ENCODE peak calls at places on chromosomes 7 and 10, in nine cellular contexts. One of them, this sample, is unnamed.
A peak's percentile ranks its signal among the peaks of the same experiment; 100 is the strongest.

GRCh38 chr7:142556745-142557144 is 192.5 kb upstream of the PRSS1 start:
- DNase-seq in mucosa of gallbladder: peak; percentile 73
- DNase-seq in CD4-positive, alpha-beta T cell: no peak
- DNase-seq in stimulated activated CD4-positive, alpha-beta T cell treated with anti-CD3 and anti-CD28 coated beads, TNF-alpha, amount 100 ng/mL, for 1 hour: no peak
- DNase-seq in germinal center: no peak
- DNase-seq in neuronal stem cell: no peak
- DNase-seq in NCI-H460: peak; percentile 80
- DNase-seq in lung: peak; percentile 50
- DNase-seq in iris pigment epithelial cell: peak; percentile 99
- DNase-seq in this sample: peak; percentile 82

GRCh38 chr10:34526758-34527730 is 288.1 kb downstream of the PARD3 start:
- DNase-seq in mucosa of gallbladder: no peak
- DNase-seq in CD4-positive, alpha-beta T cell: no peak
- DNase-seq in stimulated activated CD4-positive, alpha-beta T cell treated with anti-CD3 and anti-CD28 coated beads, TNF-alpha, amount 100 ng/mL, for 1 hour: no peak
- DNase-seq in germinal center: no peak
- DNase-seq in neuronal stem cell: peak; percentile 70
- DNase-seq in NCI-H460: peak; percentile 90
- DNase-seq in lung: no peak
- DNase-seq in iris pigment epithelial cell: peak; percentile 99
- DNase-seq in this sample: peak; percentile 90

GRCh38 chr7:411677-412312 is 107.9 kb downstream of the PDGFA start:
- DNase-seq in mucosa of gallbladder: no peak
- DNase-seq in CD4-positive, alpha-beta T cell: no peak
- DNase-seq in stimulated activated CD4-positive, alpha-beta T cell treated with anti-CD3 and anti-CD28 coated beads, TNF-alpha, amount 100 ng/mL, for 1 hour: no peak
- DNase-seq in germinal center: no peak
- DNase-seq in neuronal stem cell: no peak
- DNase-seq in NCI-H460: no peak
- DNase-seq in lung: no peak
- DNase-seq in iris pigment epithelial cell: no peak
- DNase-seq in this sample: no peak

GRCh38 chr10:29687411-29688160 is 52.8 kb upstream of the SVIL start:
- DNase-seq in mucosa of gallbladder: no peak
- DNase-seq in CD4-positive, alpha-beta T cell: no peak
- DNase-seq in stimulated activated CD4-positive, alpha-beta T cell treated with anti-CD3 and anti-CD28 coated beads, TNF-alpha, amount 100 ng/mL, for 1 hour: no peak
- DNase-seq in germinal center: no peak
- DNase-seq in neuronal stem cell: no peak
- DNase-seq in NCI-H460: peak; percentile 78
- DNase-seq in lung: no peak
- DNase-seq in iris pigment epithelial cell: peak; percentile 27
- DNase-seq in this sample: no peak

GRCh38 chr10:46091834-46092522 is 45.9 kb upstream of the MSMB start:
- DNase-seq in mucosa of gallbladder: no peak
- DNase-seq in CD4-positive, alpha-beta T cell: no peak
- DNase-seq in stimulated activated CD4-positive, alpha-beta T cell treated with anti-CD3 and anti-CD28 coated beads, TNF-alpha, amount 100 ng/mL, for 1 hour: no peak
- DNase-seq in germinal center: no peak
- DNase-seq in neuronal stem cell: no peak
- DNase-seq in NCI-H460: no peak
- DNase-seq in lung: no peak
- DNase-seq in iris pigment epithelial cell: no peak
- DNase-seq in this sample: no peak

GRCh38 chr7:36048902-36049240 is 104.2 kb upstream of the EEPD1 start:
- DNase-seq in mucosa of gallbladder: no peak
- DNase-seq in CD4-positive, alpha-beta T cell: no peak
- DNase-seq in stimulated activated CD4-positive, alpha-beta T cell treated with anti-CD3 and anti-CD28 coated beads, TNF-alpha, amount 100 ng/mL, for 1 hour: no peak
- DNase-seq in germinal center: no peak
- DNase-seq in neuronal stem cell: no peak
- DNase-seq in NCI-H460: no peak
- DNase-seq in lung: no peak
- DNase-seq in iris pigment epithelial cell: peak; percentile 49
- DNase-seq in this sample: no peak

GRCh38 chr10:99661370-99661749 is 2.1 kb downstream of the ENTPD7 start:
- DNase-seq in mucosa of gallbladder: no peak
- DNase-seq in CD4-positive, alpha-beta T cell: no peak
- DNase-seq in stimulated activated CD4-positive, alpha-beta T cell treated with anti-CD3 and anti-CD28 coated beads, TNF-alpha, amount 100 ng/mL, for 1 hour: no peak
- DNase-seq in germinal center: no peak
- DNase-seq in neuronal stem cell: no peak
- DNase-seq in NCI-H460: peak; percentile 77
- DNase-seq in lung: no peak
- DNase-seq in iris pigment epithelial cell: peak; percentile 95
- DNase-seq in this sample: no peak

GRCh38 chr10:72250666-72251065 is 23.1 kb upstream of the DDIT4 start:
- DNase-seq in mucosa of gallbladder: peak; percentile 49
- DNase-seq in CD4-positive, alpha-beta T cell: no peak
- DNase-seq in stimulated activated CD4-positive, alpha-beta T cell treated with anti-CD3 and anti-CD28 coated beads, TNF-alpha, amount 100 ng/mL, for 1 hour: no peak
- DNase-seq in germinal center: no peak
- DNase-seq in neuronal stem cell: no peak
- DNase-seq in NCI-H460: no peak
- DNase-seq in lung: no peak
- DNase-seq in iris pigment epithelial cell: peak; percentile 97
- DNase-seq in this sample: peak; percentile 91

GRCh38 chr10:98246911-98247820 is 20.8 kb downstream of the LOXL4 start:
- DNase-seq in mucosa of gallbladder: peak; percentile 6
- DNase-seq in CD4-positive, alpha-beta T cell: no peak
- DNase-seq in stimulated activated CD4-positive, alpha-beta T cell treated with anti-CD3 and anti-CD28 coated beads, TNF-alpha, amount 100 ng/mL, for 1 hour: no peak
- DNase-seq in germinal center: no peak
- DNase-seq in neuronal stem cell: no peak
- DNase-seq in NCI-H460: no peak
- DNase-seq in lung: no peak
- DNase-seq in iris pigment epithelial cell: peak; percentile 73
- DNase-seq in this sample: no peak

GRCh38 chr10:132104471-132105301 is 38.9 kb downstream of the JAKMIP3 start:
- DNase-seq in mucosa of gallbladder: peak; percentile 6
- DNase-seq in CD4-positive, alpha-beta T cell: no peak
- DNase-seq in stimulated activated CD4-positive, alpha-beta T cell treated with anti-CD3 and anti-CD28 coated beads, TNF-alpha, amount 100 ng/mL, for 1 hour: no peak
- DNase-seq in germinal center: no peak
- DNase-seq in neuronal stem cell: no peak
- DNase-seq in NCI-H460: no peak
- DNase-seq in lung: peak; percentile 26
- DNase-seq in iris pigment epithelial cell: no peak
- DNase-seq in this sample: no peak

GRCh38 chr7:87058739-87059524 is 522 bp downstream of the ELAPOR2 start:
- DNase-seq in mucosa of gallbladder: no peak
- DNase-seq in CD4-positive, alpha-beta T cell: peak; percentile 4
- DNase-seq in stimulated activated CD4-positive, alpha-beta T cell treated with anti-CD3 and anti-CD28 coated beads, TNF-alpha, amount 100 ng/mL, for 1 hour: peak; percentile 2
- DNase-seq in germinal center: peak; percentile 63
- DNase-seq in neuronal stem cell: no peak
- DNase-seq in NCI-H460: no peak
- DNase-seq in lung: peak; percentile 29
- DNase-seq in iris pigment epithelial cell: peak; percentile 1
- DNase-seq in this sample: no peak

GRCh38 chr7:37433166-37433565 is 15.5 kb downstream of the ELMO1 start:
- DNase-seq in mucosa of gallbladder: no peak
- DNase-seq in CD4-positive, alpha-beta T cell: no peak
- DNase-seq in stimulated activated CD4-positive, alpha-beta T cell treated with anti-CD3 and anti-CD28 coated beads, TNF-alpha, amount 100 ng/mL, for 1 hour: no peak
- DNase-seq in germinal center: no peak
- DNase-seq in neuronal stem cell: no peak
- DNase-seq in NCI-H460: no peak
- DNase-seq in lung: no peak
- DNase-seq in iris pigment epithelial cell: no peak
- DNase-seq in this sample: no peak

GRCh38 chr10:105063796-105064195 is 422.7 kb downstream of the SORCS3 start:
- DNase-seq in mucosa of gallbladder: peak; percentile 47
- DNase-seq in CD4-positive, alpha-beta T cell: no peak
- DNase-seq in stimulated activated CD4-positive, alpha-beta T cell treated with anti-CD3 and anti-CD28 coated beads, TNF-alpha, amount 100 ng/mL, for 1 hour: no peak
- DNase-seq in germinal center: peak; percentile 7
- DNase-seq in neuronal stem cell: peak; percentile 48
- DNase-seq in NCI-H460: no peak
- DNase-seq in lung: no peak
- DNase-seq in iris pigment epithelial cell: peak; percentile 10
- DNase-seq in this sample: no peak

GRCh38 chr10:17872191-17873091 is 63.3 kb downstream of the MRC1 start:
- DNase-seq in mucosa of gallbladder: no peak
- DNase-seq in CD4-positive, alpha-beta T cell: no peak
- DNase-seq in stimulated activated CD4-positive, alpha-beta T cell treated with anti-CD3 and anti-CD28 coated beads, TNF-alpha, amount 100 ng/mL, for 1 hour: no peak
- DNase-seq in germinal center: no peak
- DNase-seq in neuronal stem cell: peak; percentile 8
- DNase-seq in NCI-H460: peak; percentile 17
- DNase-seq in lung: no peak
- DNase-seq in iris pigment epithelial cell: peak; percentile 30
- DNase-seq in this sample: no peak

GRCh38 chr10:98361131-98361633 is 53.8 kb downstream of the PYROXD2 start:
- DNase-seq in mucosa of gallbladder: peak; percentile 56
- DNase-seq in CD4-positive, alpha-beta T cell: no peak
- DNase-seq in stimulated activated CD4-positive, alpha-beta T cell treated with anti-CD3 and anti-CD28 coated beads, TNF-alpha, amount 100 ng/mL, for 1 hour: no peak
- DNase-seq in germinal center: no peak
- DNase-seq in neuronal stem cell: no peak
- DNase-seq in NCI-H460: peak; percentile 88
- DNase-seq in lung: peak; percentile 76
- DNase-seq in iris pigment epithelial cell: peak; percentile 100
- DNase-seq in this sample: peak; percentile 78

GRCh38 chr10:69736866-69737641 is 64.7 kb upstream of the COL13A1 start:
- DNase-seq in mucosa of gallbladder: no peak
- DNase-seq in CD4-positive, alpha-beta T cell: no peak
- DNase-seq in stimulated activated CD4-positive, alpha-beta T cell treated with anti-CD3 and anti-CD28 coated beads, TNF-alpha, amount 100 ng/mL, for 1 hour: no peak
- DNase-seq in germinal center: no peak
- DNase-seq in neuronal stem cell: no peak
- DNase-seq in NCI-H460: no peak
- DNase-seq in lung: no peak
- DNase-seq in iris pigment epithelial cell: no peak
- DNase-seq in this sample: no peak

GRCh38 chr10:546971-547590 is 142.4 kb downstream of the DIP2C start:
- DNase-seq in mucosa of gallbladder: peak; percentile 77
- DNase-seq in CD4-positive, alpha-beta T cell: no peak
- DNase-seq in stimulated activated CD4-positive, alpha-beta T cell treated with anti-CD3 and anti-CD28 coated beads, TNF-alpha, amount 100 ng/mL, for 1 hour: no peak
- DNase-seq in germinal center: no peak
- DNase-seq in neuronal stem cell: peak; percentile 12
- DNase-seq in NCI-H460: no peak
- DNase-seq in lung: peak; percentile 81
- DNase-seq in iris pigment epithelial cell: peak; percentile 31
- DNase-seq in this sample: no peak

GRCh38 chr10:82041018-82041417 is 166.0 kb downstream of the NRG3 start:
- DNase-seq in mucosa of gallbladder: no peak
- DNase-seq in CD4-positive, alpha-beta T cell: no peak
- DNase-seq in stimulated activated CD4-positive, alpha-beta T cell treated with anti-CD3 and anti-CD28 coated beads, TNF-alpha, amount 100 ng/mL, for 1 hour: no peak
- DNase-seq in germinal center: no peak
- DNase-seq in neuronal stem cell: no peak
- DNase-seq in NCI-H460: no peak
- DNase-seq in lung: no peak
- DNase-seq in iris pigment epithelial cell: no peak
- DNase-seq in this sample: no peak

GRCh38 chr10:49278497-49278902 is 20.5 kb upstream of the C10orf71 start:
- DNase-seq in mucosa of gallbladder: no peak
- DNase-seq in CD4-positive, alpha-beta T cell: no peak
- DNase-seq in stimulated activated CD4-positive, alpha-beta T cell treated with anti-CD3 and anti-CD28 coated beads, TNF-alpha, amount 100 ng/mL, for 1 hour: no peak
- DNase-seq in germinal center: no peak
- DNase-seq in neuronal stem cell: peak; percentile 30
- DNase-seq in NCI-H460: no peak
- DNase-seq in lung: no peak
- DNase-seq in iris pigment epithelial cell: no peak
- DNase-seq in this sample: no peak

GRCh38 chr10:74436523-74437170 is 285.6 kb downstream of the ADK start:
- DNase-seq in mucosa of gallbladder: no peak
- DNase-seq in CD4-positive, alpha-beta T cell: no peak
- DNase-seq in stimulated activated CD4-positive, alpha-beta T cell treated with anti-CD3 and anti-CD28 coated beads, TNF-alpha, amount 100 ng/mL, for 1 hour: no peak
- DNase-seq in germinal center: no peak
- DNase-seq in neuronal stem cell: no peak
- DNase-seq in NCI-H460: no peak
- DNase-seq in lung: no peak
- DNase-seq in iris pigment epithelial cell: no peak
- DNase-seq in this sample: no peak

GRCh38 chr7:155804431-155804831 is 7.8 kb downstream of the SHH start:
- DNase-seq in mucosa of gallbladder: no peak
- DNase-seq in CD4-positive, alpha-beta T cell: no peak
- DNase-seq in stimulated activated CD4-positive, alpha-beta T cell treated with anti-CD3 and anti-CD28 coated beads, TNF-alpha, amount 100 ng/mL, for 1 hour: no peak
- DNase-seq in germinal center: no peak
- DNase-seq in neuronal stem cell: no peak
- DNase-seq in NCI-H460: no peak
- DNase-seq in lung: peak; percentile 47
- DNase-seq in iris pigment epithelial cell: no peak
- DNase-seq in this sample: no peak

GRCh38 chr7:25014735-25015134 is 34.8 kb upstream of the OSBPL3 start:
- DNase-seq in mucosa of gallbladder: no peak
- DNase-seq in CD4-positive, alpha-beta T cell: no peak
- DNase-seq in stimulated activated CD4-positive, alpha-beta T cell treated with anti-CD3 and anti-CD28 coated beads, TNF-alpha, amount 100 ng/mL, for 1 hour: no peak
- DNase-seq in germinal center: no peak
- DNase-seq in neuronal stem cell: no peak
- DNase-seq in NCI-H460: no peak
- DNase-seq in lung: no peak
- DNase-seq in iris pigment epithelial cell: peak; percentile 96
- DNase-seq in this sample: no peak

GRCh38 chr7:88354999-88355398 is 48.3 kb upstream of the STEAP4 start:
- DNase-seq in mucosa of gallbladder: no peak
- DNase-seq in CD4-positive, alpha-beta T cell: no peak
- DNase-seq in stimulated activated CD4-positive, alpha-beta T cell treated with anti-CD3 and anti-CD28 coated beads, TNF-alpha, amount 100 ng/mL, for 1 hour: no peak
- DNase-seq in germinal center: no peak
- DNase-seq in neuronal stem cell: no peak
- DNase-seq in NCI-H460: no peak
- DNase-seq in lung: no peak
- DNase-seq in iris pigment epithelial cell: no peak
- DNase-seq in this sample: no peak

GRCh38 chr10:131817866-131818509 is 82.8 kb upstream of the PPP2R2D start:
- DNase-seq in mucosa of gallbladder: no peak
- DNase-seq in CD4-positive, alpha-beta T cell: no peak
- DNase-seq in stimulated activated CD4-positive, alpha-beta T cell treated with anti-CD3 and anti-CD28 coated beads, TNF-alpha, amount 100 ng/mL, for 1 hour: no peak
- DNase-seq in germinal center: no peak
- DNase-seq in neuronal stem cell: no peak
- DNase-seq in NCI-H460: no peak
- DNase-seq in lung: no peak
- DNase-seq in iris pigment epithelial cell: no peak
- DNase-seq in this sample: no peak

GRCh38 chr10:92240289-92241157 is 50.4 kb downstream of the CPEB3 start:
- DNase-seq in mucosa of gallbladder: peak; percentile 78
- DNase-seq in CD4-positive, alpha-beta T cell: no peak
- DNase-seq in stimulated activated CD4-positive, alpha-beta T cell treated with anti-CD3 and anti-CD28 coated beads, TNF-alpha, amount 100 ng/mL, for 1 hour: no peak
- DNase-seq in germinal center: peak; percentile 80
- DNase-seq in neuronal stem cell: peak; percentile 54
- DNase-seq in NCI-H460: peak; percentile 67
- DNase-seq in lung: peak; percentile 70
- DNase-seq in iris pigment epithelial cell: peak; percentile 84
- DNase-seq in this sample: no peak

GRCh38 chr7:94052398-94053180 is 48.4 kb upstream of the BET1 start:
- DNase-seq in mucosa of gallbladder: no peak
- DNase-seq in CD4-positive, alpha-beta T cell: no peak
- DNase-seq in stimulated activated CD4-positive, alpha-beta T cell treated with anti-CD3 and anti-CD28 coated beads, TNF-alpha, amount 100 ng/mL, for 1 hour: no peak
- DNase-seq in germinal center: no peak
- DNase-seq in neuronal stem cell: no peak
- DNase-seq in NCI-H460: no peak
- DNase-seq in lung: no peak
- DNase-seq in iris pigment epithelial cell: no peak
- DNase-seq in this sample: no peak

GRCh38 chr7:77558598-77558997 is 21.5 kb downstream of the PTPN12 start:
- DNase-seq in mucosa of gallbladder: no peak
- DNase-seq in CD4-positive, alpha-beta T cell: no peak
- DNase-seq in stimulated activated CD4-positive, alpha-beta T cell treated with anti-CD3 and anti-CD28 coated beads, TNF-alpha, amount 100 ng/mL, for 1 hour: no peak
- DNase-seq in germinal center: no peak
- DNase-seq in neuronal stem cell: no peak
- DNase-seq in NCI-H460: no peak
- DNase-seq in lung: no peak
- DNase-seq in iris pigment epithelial cell: no peak
- DNase-seq in this sample: no peak

GRCh38 chr10:121516071-121516470 is 82.2 kb downstream of the FGFR2 start:
- DNase-seq in mucosa of gallbladder: no peak
- DNase-seq in CD4-positive, alpha-beta T cell: no peak
- DNase-seq in stimulated activated CD4-positive, alpha-beta T cell treated with anti-CD3 and anti-CD28 coated beads, TNF-alpha, amount 100 ng/mL, for 1 hour: no peak
- DNase-seq in germinal center: no peak
- DNase-seq in neuronal stem cell: no peak
- DNase-seq in NCI-H460: no peak
- DNase-seq in lung: no peak
- DNase-seq in iris pigment epithelial cell: no peak
- DNase-seq in this sample: no peak